ENCODE peak calls at places on chromosome 22, in five cellular contexts. K, Z, U, Q and V are unnamed samples.

GRCh38 chr22:46801331-46801811 is 38.9 kb downstream of the TBC1D22A start:
- DNase-seq in U (no peak), K (no peak), Z (no peak), Q (peak; percentile 83), V (no peak)

GRCh38 chr22:22362939-22363338 is 118.4 kb downstream of the VPREB1 start:
- DNase-seq in Q (no peak), U (no peak), K (no peak), Z (no peak), V (no peak)

GRCh38 chr22:39940757-39941305 is 19.4 kb upstream of the TMA7B start:
- DNase-seq in Z (no peak), U (no peak), K (no peak), Q (no peak), V (no peak)

GRCh38 chr22:32991353-32992115 is 66.6 kb downstream of the SYN3 start:
- DNase-seq in Q (no peak), K (peak; percentile 88), Z (no peak), U (no peak), V (peak; percentile 78)

GRCh38 chr22:26484360-26484706 is 656 bp downstream of the SRRD start:
- DNase-seq in Z (no peak), Q (no peak), U (no peak), K (no peak), V (no peak)

GRCh38 chr22:49090853-49091135 is 736.9 kb downstream of the BRD1 start:
- DNase-seq in U (no peak), Q (no peak), Z (no peak), K (no peak), V (no peak)

GRCh38 chr22:36790648-36791047 is 14.7 kb upstream of the IFT27 start:
- DNase-seq in K (no peak), Z (no peak), Q (no peak), U (no peak), V (no peak)

GRCh38 chr22:38222797-38223119 is 21.0 kb downstream of the MAFF start:
- DNase-seq in U (no peak), Q (no peak), K (no peak), Z (no peak), V (peak; percentile 65)

GRCh38 chr22:28791841-28792490 is 8.4 kb downstream of the XBP1 start:
- DNase-seq in Q (no peak), Z (no peak), K (no peak), U (no peak), V (no peak)

GRCh38 chr22:50325444-50326224 is 1.2 kb downstream of the DENND6B start:
- DNase-seq in K (no peak), U (no peak), Q (no peak), Z (no peak), V (no peak)

GRCh38 chr22:50327711-50328019 is 853 bp upstream of the DENND6B start:
- DNase-seq in K (no peak), Q (no peak), U (no peak), Z (no peak), V (no peak)

GRCh38 chr22:50326225-50326958 is 420 bp downstream of the DENND6B start:
- DNase-seq in Q (no peak), Z (no peak), K (no peak), U (no peak), V (no peak)

GRCh38 chr22:50329236-50329635 is 2.4 kb upstream of the DENND6B start:
- DNase-seq in K (no peak), U (no peak), Z (no peak), Q (no peak), V (no peak)

GRCh38 chr22:50326959-50327710 is at the start of gene DENND6B:
- DNase-seq in Z (peak; percentile 86), U (no peak), K (no peak), Q (peak; percentile 45), V (peak; percentile 76)
- TF ChIP-seq POLR2A in Z (no peak), U (peak; percentile 77), K (no peak), Q (peak; percentile 75), V (peak; percentile 28)

DNA sequence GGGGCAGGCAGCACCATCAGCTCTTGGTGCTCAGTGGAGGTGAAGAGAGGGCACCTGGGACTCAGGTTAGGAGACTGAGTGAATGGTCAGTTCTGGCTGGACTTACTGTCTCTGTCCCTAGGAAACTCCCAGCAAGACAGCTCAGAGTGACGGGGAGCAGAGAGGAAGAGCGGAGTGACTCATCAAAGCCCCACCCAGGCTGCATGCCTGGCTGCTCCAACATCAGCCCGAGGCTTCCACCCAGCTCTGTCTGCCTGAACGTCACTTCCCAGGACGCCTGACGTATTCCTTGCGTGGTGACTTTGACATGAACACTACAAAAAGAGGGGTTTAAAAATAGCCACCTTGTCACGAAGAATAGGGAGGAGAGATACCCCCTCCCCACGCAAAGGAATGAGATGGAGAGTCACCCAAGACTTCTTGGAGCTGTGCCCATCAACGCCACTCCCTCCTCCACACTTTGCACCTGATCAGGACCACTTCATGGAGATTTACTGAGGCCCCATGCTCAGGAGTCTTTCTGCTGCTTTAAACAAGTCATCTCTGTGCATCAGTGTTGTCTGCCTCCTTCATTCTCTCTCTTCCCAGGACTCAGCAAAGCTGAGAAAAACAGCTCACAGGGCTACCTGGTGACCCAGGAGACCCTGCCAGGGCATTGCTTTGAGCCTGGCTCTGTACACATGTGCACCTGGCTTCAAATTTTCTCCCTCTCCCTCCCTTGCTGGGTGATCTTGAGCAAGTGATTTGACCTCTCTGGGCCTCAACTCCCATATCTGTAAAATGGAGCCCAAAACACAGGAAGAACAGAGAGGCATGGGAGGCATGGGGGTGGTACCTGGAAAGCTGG is 83.1 kb downstream of the MN1 start:
- DNase-seq in Q (peak; percentile 25), U (peak; percentile 87), Z (no peak), K (peak; percentile 90), V (peak; percentile 9)
- TF ChIP-seq POLR2AphosphoS5 in Q (no peak), U (peak; percentile 65), Z (no peak), K (no peak), V (peak; percentile 16)

GRCh38 chr22:23764931-23765881 is 2.4 kb downstream of the C22orf15 start:
- DNase-seq in U (no peak), K (no peak), Q (no peak), Z (peak; percentile 42), V (no peak)

GRCh38 chr22:23767303-23767672 is 484 bp downstream of the CHCHD10 start:
- DNase-seq in Z (no peak), K (no peak), U (no peak), Q (no peak), V (no peak)

GRCh38 chr22:23763579-23764331 is 965 bp downstream of the C22orf15 start:
- DNase-seq in U (no peak), Q (no peak), Z (peak; percentile 76), K (no peak), V (no peak)

GRCh38 chr22:23769321-23769965 is 1.7 kb upstream of the CHCHD10 start:
- DNase-seq in U (no peak), Q (no peak), K (no peak), Z (no peak), V (no peak)

DNA sequence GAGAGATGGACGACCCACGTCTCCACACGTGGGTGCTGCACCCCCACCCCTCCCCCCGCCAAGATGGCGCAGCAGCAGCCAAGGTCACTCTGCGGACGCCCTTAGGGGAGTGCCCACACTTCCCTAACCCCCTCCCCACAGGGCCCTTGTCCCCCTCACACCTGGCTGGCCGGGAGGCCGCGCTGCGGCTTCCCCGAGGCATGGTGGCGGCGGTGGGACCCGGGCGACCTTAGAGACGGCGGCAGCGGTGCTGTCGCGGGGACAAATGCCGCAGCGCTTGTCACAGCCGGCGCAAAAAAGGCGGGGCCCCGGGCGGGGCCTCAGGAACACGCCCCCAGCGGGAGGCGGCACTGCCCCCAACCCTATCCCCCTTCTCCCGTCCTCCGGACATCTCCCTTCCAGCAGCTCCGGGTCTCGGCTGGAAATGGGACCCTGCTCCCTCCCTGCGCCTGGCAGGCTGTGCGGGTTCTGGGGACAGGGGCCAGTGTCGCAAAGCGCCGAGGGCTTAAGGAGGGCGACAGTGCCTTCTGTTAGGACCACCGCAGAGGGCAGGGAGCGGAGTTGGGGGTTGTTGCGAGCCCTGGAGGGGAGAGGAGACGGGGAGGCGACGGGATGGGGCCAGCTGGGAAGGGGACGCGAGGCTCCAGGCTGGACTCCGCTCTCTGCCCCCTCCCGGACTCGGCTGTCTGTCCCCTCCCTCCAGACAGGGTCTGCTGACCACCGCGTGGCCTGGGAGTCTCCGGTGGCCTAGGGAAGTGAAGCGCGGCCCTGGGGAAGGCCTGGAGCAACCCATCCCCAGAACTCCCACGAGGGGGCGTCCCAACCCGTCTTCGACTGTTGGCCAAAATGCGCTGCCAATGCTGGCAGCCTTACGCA is at the start of gene CHCHD10:
- DNase-seq in U (peak; percentile 60), K (peak; percentile 90), Z (peak; percentile 96), Q (peak; percentile 75), V (peak; percentile 81)
- TF ChIP-seq POLR2A in U (peak; percentile 66), K (peak; percentile 50), Z (no peak), Q (peak; percentile 69), V (peak; percentile 83)

DNA sequence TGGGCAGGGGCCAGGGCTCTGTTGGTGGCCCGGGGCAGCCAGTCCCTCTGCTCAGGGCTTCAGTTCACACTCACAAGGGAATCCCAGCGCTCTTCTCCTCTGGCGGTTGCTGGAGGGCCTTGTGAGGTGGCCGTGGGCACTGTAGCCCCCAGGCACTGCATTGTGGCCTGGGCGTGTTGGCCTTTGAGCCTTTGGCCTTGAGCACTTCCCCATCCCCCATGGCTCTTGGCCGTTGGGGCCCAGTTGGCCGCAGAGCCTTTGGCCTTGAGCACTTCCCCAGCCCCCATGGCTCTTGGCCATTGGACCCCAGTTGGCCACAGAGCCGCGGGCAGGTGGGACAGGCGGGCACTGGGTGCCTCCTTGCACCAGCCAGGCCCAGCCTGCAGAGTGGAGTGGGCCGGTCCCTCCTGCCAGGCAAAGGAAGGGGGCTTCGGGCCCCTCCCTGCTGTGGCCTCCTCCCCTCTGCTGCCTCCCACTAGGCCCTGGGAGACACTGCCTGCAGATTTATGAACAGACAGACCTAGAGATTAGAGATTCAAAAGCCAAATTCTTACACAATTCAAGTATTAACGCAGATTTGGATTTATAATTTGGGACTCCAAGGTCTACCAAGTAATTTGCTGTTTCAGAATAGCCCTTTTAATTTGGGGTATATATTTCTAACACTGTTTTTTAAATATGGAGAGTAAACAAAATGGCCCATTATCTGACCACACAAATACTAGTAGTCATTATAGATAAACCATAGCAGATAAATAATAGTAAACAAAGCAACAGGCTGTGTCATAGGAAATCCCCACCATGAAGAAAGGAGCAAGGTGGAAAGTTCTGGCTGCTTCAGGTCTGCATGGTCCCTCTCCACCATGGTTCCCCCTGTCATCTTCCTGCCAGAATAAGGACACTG is 18.2 kb upstream of the TXNRD2 start:
- DNase-seq in K (no peak), U (no peak), Z (no peak), Q (no peak), V (no peak)
- TF ChIP-seq POLR2AphosphoS5 in K (no peak), U (no peak), Z (no peak), Q (peak; percentile 63), V (no peak)